ENCODE peak calls at places on chromosomes 2 and 18, in five cellular contexts. H is psoas muscle, G is MG63, Z is lower lobe of right lung, Q is fibroblast of lung. A is an unnamed sample.
A peak's percentile ranks its signal among the peaks of the same experiment; 100 is the strongest.

GRCh38 chr2:64952896-64953482 is 36.2 kb upstream of the SLC1A4 start:
- DNase-seq in G (no peak), Z (no peak), Q (peak; percentile 92), H (no peak), A (no peak)

GRCh38 chr2:74646829-74647482 is 1.2 kb downstream of the M1AP start:
- DNase-seq in H (no peak), Q (no peak), G (no peak), Z (no peak), A (no peak)

GRCh38 chr2:239544846-239545465 is 144.1 kb upstream of the HDAC4 start:
- DNase-seq in Z (no peak), G (no peak), H (no peak), Q (no peak), A (no peak)

GRCh38 chr2:239193925-239194687 is 206.7 kb downstream of the HDAC4 start:
- DNase-seq in Z (no peak), G (no peak), Q (no peak), H (no peak), A (peak; percentile 10)

GRCh38 chr2:60659026-60659425 is 97.0 kb upstream of the PAPOLG start:
- DNase-seq in H (no peak), G (no peak), Z (no peak), Q (no peak), A (no peak)

GRCh38 chr2:127578411-127578810 is 42.9 kb downstream of the MYO7B start:
- DNase-seq in Z (no peak), H (no peak), G (no peak), Q (no peak), A (no peak)

GRCh38 chr18:5568416-5568815 is 24.6 kb upstream of the EPB41L3 start:
- DNase-seq in Q (no peak), G (no peak), Z (no peak), H (no peak), A (no peak)

GRCh38 chr2:48483506-48483905 is 46.4 kb upstream of the STON1 start:
- DNase-seq in H (no peak), G (peak; percentile 70), Q (peak; percentile 80), Z (no peak), A (no peak)

GRCh38 chr2:217714268-217714643 is 288.5 kb downstream of the TNS1 start:
- DNase-seq in H (peak; percentile 75), Q (peak; percentile 81), Z (peak; percentile 64), G (peak; percentile 39), A (peak; percentile 82)

GRCh38 chr18:76524900-76525698 is 30.1 kb upstream of the ZNF516 start:
- DNase-seq in Z (no peak), H (no peak), G (no peak), Q (peak; percentile 59), A (no peak)

GRCh38 chr2:28074127-28074526 is 183.6 kb downstream of the BABAM2 start:
- DNase-seq in H (no peak), Z (no peak), G (no peak), Q (no peak), A (no peak)

GRCh38 chr2:219084791-219085190 is 24.1 kb upstream of the IHH start:
- DNase-seq in G (no peak), H (no peak), Z (no peak), Q (no peak), A (no peak)

GRCh38 chr2:160454070-160454797 is 39.4 kb downstream of the RBMS1 start:
- DNase-seq in Q (no peak), H (no peak), Z (no peak), G (no peak), A (no peak)

GRCh38 chr2:101232770-101233169 is 19.9 kb upstream of the CNOT11 start:
- DNase-seq in Q (no peak), H (no peak), Z (no peak), G (no peak), A (no peak)

GRCh38 chr2:63735931-63736820 is 105.5 kb upstream of the UGP2 start:
- DNase-seq in Q (peak; percentile 70), G (peak; percentile 9), Z (no peak), H (no peak), A (no peak)

GRCh38 chr2:113796592-113797180 is 40.2 kb upstream of the SLC35F5 start:
- DNase-seq in G (no peak), Q (no peak), Z (no peak), H (no peak), A (no peak)
- H3K4me3 ChIP-seq in G (no peak overlapping the region), Q (no peak overlapping the region), Z (no peak overlapping the region), H (no peak overlapping the region), A (no peak overlapping the region)

GRCh38 chr18:43705850-43706249 is 428.6 kb upstream of the SYT4 start:
- DNase-seq in H (no peak), Q (no peak), G (no peak), Z (no peak), A (no peak)
- H3K9me3 ChIP-seq in H (no peaks in the 10 kb centered on the region), Q (no peaks in the 10 kb centered on the region), G (no peaks in the 10 kb centered on the region), Z (no peaks in the 10 kb centered on the region), A (no peaks in the 10 kb centered on the region)

GRCh38 chr2:47404356-47404755 is 1.4 kb downstream of the MSH2 start:
- DNase-seq in H (no peak), Q (no peak), Z (no peak), G (no peak), A (no peak)
- H3K4me3 ChIP-seq in H (peak overlapping the region; percentile 87), Q (no peak overlapping the region), Z (no peak overlapping the region), G (peak overlapping the region; percentile 99), A (peak overlapping the region; percentile 84)

GRCh38 chr2:133040175-133040574 is 370.2 kb upstream of the LYPD1 start:
- DNase-seq in H (no peak), G (no peak), Z (no peak), Q (peak; percentile 84), A (no peak)
- H3K9me3 ChIP-seq in H (peaks cover 6% of the 10 kb centered on the region), G (no peaks in the 10 kb centered on the region), Z (no peaks in the 10 kb centered on the region), Q (no peaks in the 10 kb centered on the region), A (peaks cover 29% of the 10 kb centered on the region)

DNA sequence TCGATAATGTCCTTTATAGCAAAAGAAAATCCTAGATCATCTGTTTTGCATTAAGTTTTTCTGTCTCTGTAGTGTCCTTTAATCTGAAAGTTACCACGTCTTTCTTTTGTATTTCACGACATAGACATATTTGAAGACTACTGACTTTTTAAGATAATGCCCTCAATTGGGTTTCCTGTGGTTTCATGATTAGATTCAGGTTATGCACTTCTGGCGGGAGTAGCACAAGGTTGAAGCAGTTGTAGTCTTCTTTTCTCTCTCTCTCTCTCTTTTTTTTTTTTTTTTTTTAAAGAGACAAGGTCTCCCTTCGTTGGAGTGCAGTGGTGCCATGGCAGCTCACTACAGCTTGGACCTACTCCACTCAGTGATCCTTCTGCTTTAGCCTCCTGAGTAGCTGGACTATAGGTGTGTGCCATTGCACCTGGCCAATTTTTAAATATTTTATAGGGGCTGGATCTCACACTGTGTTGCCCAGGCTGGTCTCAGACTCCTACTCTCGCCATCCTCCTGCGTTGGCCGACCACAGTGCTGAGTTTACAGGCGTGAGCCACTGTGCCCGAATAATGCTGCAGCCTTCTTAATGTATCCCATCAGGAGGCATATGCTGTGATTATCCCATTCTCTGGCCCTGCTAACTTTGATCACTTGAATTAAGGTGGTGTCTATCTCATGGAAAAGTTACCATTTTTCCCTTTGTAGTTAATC is 3.9 kb downstream of the INPP4A start:
- DNase-seq in H (no peak), G (no peak), Z (no peak), Q (no peak), A (no peak)
- H3K4me3 ChIP-seq in H (no peak overlapping the region), G (no peak overlapping the region), Z (no peak overlapping the region), Q (no peak overlapping the region), A (no peak overlapping the region)

DNA sequence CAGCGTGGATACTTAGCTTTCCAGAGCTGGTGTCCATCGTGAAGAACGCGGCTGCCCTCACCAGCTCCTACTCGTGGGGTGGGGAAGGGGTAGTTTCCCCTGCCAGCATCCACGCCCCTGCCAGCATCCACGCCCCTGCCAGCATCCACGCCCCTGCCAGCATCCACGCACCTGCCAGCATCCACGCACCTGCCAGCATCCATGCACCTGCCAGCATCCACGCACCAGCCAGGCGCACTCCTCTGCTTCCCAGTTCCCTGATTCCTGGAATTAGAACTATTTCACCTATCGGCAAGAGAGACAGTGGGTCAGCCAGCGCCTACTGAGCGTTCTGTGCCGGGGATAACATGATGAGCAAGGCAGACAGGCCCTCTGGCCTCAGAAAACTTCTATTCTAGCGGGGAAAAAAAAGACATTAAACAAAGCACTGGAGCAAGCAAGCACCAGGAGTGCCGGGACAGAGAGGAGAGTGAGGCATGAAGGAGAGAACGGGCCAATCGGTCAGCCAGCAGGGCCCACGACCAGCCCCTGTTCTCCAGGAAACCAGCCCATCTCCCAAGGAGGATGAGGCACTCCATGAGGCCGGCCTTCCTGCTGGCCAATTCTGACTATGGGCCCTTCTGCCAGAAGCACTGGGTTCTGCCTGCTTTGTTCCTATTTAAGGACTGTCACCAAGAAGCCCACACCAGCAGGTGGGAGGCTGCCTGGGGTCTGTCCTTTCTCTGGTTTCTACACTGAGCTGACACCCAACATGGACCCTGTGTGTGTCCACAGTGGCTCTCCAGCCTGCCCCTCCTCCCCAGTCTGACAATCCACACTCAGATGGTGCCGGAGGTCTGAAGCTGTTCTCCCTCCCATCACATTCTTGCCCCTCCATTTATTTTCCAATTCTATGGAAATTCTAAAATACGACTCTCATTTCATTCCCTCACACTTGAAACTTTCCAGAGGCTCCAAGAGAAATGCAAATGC is 78.4 kb upstream of the SALL3 start:
- DNase-seq in H (no peak), Q (no peak), G (no peak), Z (no peak), A (no peak)
- H3K9me3 ChIP-seq in H (no peaks in the 10 kb centered on the region), Q (no peaks in the 10 kb centered on the region), G (no peaks in the 10 kb centered on the region), Z (no peaks in the 10 kb centered on the region), A (no peaks in the 10 kb centered on the region)

GRCh38 chr2:232420463-232421188 is 14.0 kb downstream of the ALPG start:
- DNase-seq in Q (peak; percentile 11), G (peak; percentile 29), Z (peak; percentile 58), H (no peak), A (no peak)
- H3K4me3 ChIP-seq in Q (no peak overlapping the region), G (peak overlapping the region; percentile 16), Z (peak overlapping the region; percentile 40), H (peak overlapping the region; percentile 44), A (no peak overlapping the region)

A was measured in heart left ventricle.